ENCODE peak calls at places on chromosomes 6 and 20, in four cellular contexts. One of them, this sample, is unnamed.

GRCh38 chr20:37524859-37525708 is 2.6 kb downstream of the BLCAP start:
- DNase-seq in GM12865: no peak
- DNase-seq in fibroblast of lung: peak; percentile 69
- DNase-seq in caudate nucleus: no peak
- DNase-seq in this sample: no peak

GRCh38 chr6:3268680-3269079 is 9.9 kb downstream of the PSMG4 start:
- DNase-seq in GM12865: no peak
- DNase-seq in fibroblast of lung: no peak
- DNase-seq in caudate nucleus: no peak
- DNase-seq in this sample: no peak

GRCh38 chr6:157323114-157323923 is at the start of gene TMEM242:
- DNase-seq in GM12865: peak; percentile 96
- DNase-seq in fibroblast of lung: peak; percentile 95
- DNase-seq in caudate nucleus: no peak
- DNase-seq in this sample: peak; percentile 91

GRCh38 chr6:155201461-155202226 is 62.2 kb upstream of the CLDN20 start:
- DNase-seq in GM12865: peak; percentile 32
- DNase-seq in fibroblast of lung: peak; percentile 94
- DNase-seq in caudate nucleus: no peak
- DNase-seq in this sample: no peak

GRCh38 chr6:87574237-87574636 is 15.6 kb downstream of the RARS2 start:
- DNase-seq in GM12865: no peak
- DNase-seq in fibroblast of lung: no peak
- DNase-seq in caudate nucleus: no peak
- DNase-seq in this sample: no peak

GRCh38 chr20:62027116-62027515 is 38.6 kb downstream of the TAF4 start:
- DNase-seq in GM12865: no peak
- DNase-seq in fibroblast of lung: peak; percentile 35
- DNase-seq in caudate nucleus: no peak
- DNase-seq in this sample: no peak

GRCh38 chr6:13273931-13274706 is 54.2 kb downstream of the TBC1D7 start:
- DNase-seq in GM12865: peak; percentile 81
- DNase-seq in fibroblast of lung: no peak
- DNase-seq in caudate nucleus: no peak
- DNase-seq in this sample: peak; percentile 55

GRCh38 chr6:88813045-88813444 is 150.4 kb downstream of the RNGTT start:
- DNase-seq in GM12865: peak; percentile 30
- DNase-seq in fibroblast of lung: no peak
- DNase-seq in caudate nucleus: no peak
- DNase-seq in this sample: no peak

GRCh38 chr6:32113386-32114352 is 4.5 kb upstream of the TNXB start:
- DNase-seq in GM12865: no peak
- DNase-seq in fibroblast of lung: peak; percentile 76
- DNase-seq in caudate nucleus: no peak
- DNase-seq in this sample: no peak

GRCh38 chr20:62294516-62294915 is 8.3 kb upstream of the ADRM1 start:
- DNase-seq in GM12865: no peak
- DNase-seq in fibroblast of lung: no peak
- DNase-seq in caudate nucleus: no peak
- DNase-seq in this sample: no peak

GRCh38 chr20:7959484-7959883 is 19.2 kb upstream of the HAO1 start:
- DNase-seq in GM12865: no peak
- DNase-seq in fibroblast of lung: no peak
- DNase-seq in caudate nucleus: no peak
- DNase-seq in this sample: no peak

GRCh38 chr20:36472656-36473071 is 68.7 kb upstream of the MYL9 start:
- DNase-seq in GM12865: no peak
- DNase-seq in fibroblast of lung: peak; percentile 30
- DNase-seq in caudate nucleus: no peak
- DNase-seq in this sample: no peak

GRCh38 chr6:129073651-129074419 is 190.9 kb downstream of the LAMA2 start:
- DNase-seq in GM12865: no peak
- DNase-seq in fibroblast of lung: no peak
- DNase-seq in caudate nucleus: no peak
- DNase-seq in this sample: no peak

GRCh38 chr6:52909531-52909930 is at the start of gene GSTA3:
- DNase-seq in GM12865: no peak
- DNase-seq in fibroblast of lung: no peak
- DNase-seq in caudate nucleus: no peak
- DNase-seq in this sample: no peak

GRCh38 chr6:168884050-168884645 is 369.5 kb downstream of the THBS2 start:
- DNase-seq in GM12865: no peak
- DNase-seq in fibroblast of lung: no peak
- DNase-seq in caudate nucleus: no peak
- DNase-seq in this sample: no peak

GRCh38 chr20:46894971-46895905 is 595 bp downstream of the EYA2 start:
- DNase-seq in GM12865: peak; percentile 41
- DNase-seq in fibroblast of lung: peak; percentile 17
- DNase-seq in caudate nucleus: no peak
- DNase-seq in this sample: no peak

GRCh38 chr20:37803476-37804307 is 99.2 kb upstream of the VSTM2L start:
- DNase-seq in GM12865: peak; percentile 80
- DNase-seq in fibroblast of lung: no peak
- DNase-seq in caudate nucleus: no peak
- DNase-seq in this sample: peak; percentile 71

GRCh38 chr6:169979873-169980440 is 228.5 kb downstream of the ERMARD start:
- DNase-seq in GM12865: no peak
- DNase-seq in fibroblast of lung: no peak
- DNase-seq in caudate nucleus: no peak
- DNase-seq in this sample: no peak

GRCh38 chr6:34958748-34959147 is 69.7 kb downstream of the ANKS1A start:
- DNase-seq in GM12865: no peak
- DNase-seq in fibroblast of lung: no peak
- DNase-seq in caudate nucleus: no peak
- DNase-seq in this sample: no peak

GRCh38 chr6:82741325-82741995 is 324.2 kb downstream of the UBE3D start:
- DNase-seq in GM12865: no peak
- DNase-seq in fibroblast of lung: peak; percentile 19
- DNase-seq in caudate nucleus: no peak
- DNase-seq in this sample: no peak

GRCh38 chr6:46053034-46053933 is 37.6 kb upstream of the CLIC5 start:
- DNase-seq in GM12865: no peak
- DNase-seq in fibroblast of lung: no peak
- DNase-seq in caudate nucleus: no peak
- DNase-seq in this sample: no peak

GRCh38 chr6:140766999-140767398 is 1365.7 kb upstream of the GJE1 start:
- DNase-seq in GM12865: no peak
- DNase-seq in fibroblast of lung: no peak
- DNase-seq in caudate nucleus: no peak
- DNase-seq in this sample: no peak

GRCh38 chr20:53707341-53708102 is 113.9 kb upstream of the ZNF217 start:
- DNase-seq in GM12865: peak; percentile 67
- DNase-seq in fibroblast of lung: peak; percentile 68
- DNase-seq in caudate nucleus: no peak
- DNase-seq in this sample: peak; percentile 55

GRCh38 chr6:25671652-25672051 is 19.6 kb downstream of the SCGN start:
- DNase-seq in GM12865: no peak
- DNase-seq in fibroblast of lung: no peak
- DNase-seq in caudate nucleus: no peak
- DNase-seq in this sample: no peak

GRCh38 chr20:39880890-39881289 is 808.1 kb downstream of the MAFB start:
- DNase-seq in GM12865: peak; percentile 38
- DNase-seq in fibroblast of lung: peak; percentile 58
- DNase-seq in caudate nucleus: no peak
- DNase-seq in this sample: peak; percentile 22

GRCh38 chr20:64099880-64100565 is 7.3 kb downstream of the NPBWR2 start:
- DNase-seq in GM12865: no peak
- DNase-seq in fibroblast of lung: no peak
- DNase-seq in caudate nucleus: no peak
- DNase-seq in this sample: peak; percentile 92

GRCh38 chr6:69696273-69696672 is 100.5 kb downstream of the LMBRD1 start:
- DNase-seq in GM12865: peak; percentile 3
- DNase-seq in fibroblast of lung: peak; percentile 33
- DNase-seq in caudate nucleus: no peak
- DNase-seq in this sample: no peak

GRCh38 chr6:165922309-165922794 is 245.3 kb downstream of the TBXT start:
- DNase-seq in GM12865: peak; percentile 20
- DNase-seq in fibroblast of lung: peak; percentile 35
- DNase-seq in caudate nucleus: no peak
- DNase-seq in this sample: no peak

GRCh38 chr6:81700414-81700813 is 52.1 kb downstream of the TENT5A start:
- DNase-seq in GM12865: no peak
- DNase-seq in fibroblast of lung: peak; percentile 31
- DNase-seq in caudate nucleus: no peak
- DNase-seq in this sample: no peak

GRCh38 chr6:139955366-139956155 is 581.1 kb upstream of the CITED2 start:
- DNase-seq in GM12865: no peak
- DNase-seq in fibroblast of lung: no peak
- DNase-seq in caudate nucleus: no peak
- DNase-seq in this sample: no peak

GRCh38 chr6:153096031-153096430 is 35.1 kb downstream of the RGS17 start:
- DNase-seq in GM12865: no peak
- DNase-seq in fibroblast of lung: peak; percentile 29
- DNase-seq in caudate nucleus: no peak
- DNase-seq in this sample: no peak

GRCh38 chr6:119129148-119129967 is 50.9 kb upstream of the FAM184A start:
- DNase-seq in GM12865: peak; percentile 78
- DNase-seq in fibroblast of lung: peak; percentile 68
- DNase-seq in caudate nucleus: no peak
- DNase-seq in this sample: peak; percentile 86

GRCh38 chr20:10681466-10681865 is 7.7 kb upstream of the JAG1 start:
- DNase-seq in GM12865: no peak
- DNase-seq in fibroblast of lung: no peak
- DNase-seq in caudate nucleus: no peak
- DNase-seq in this sample: no peak

GRCh38 chr6:7257521-7258230 is 55.3 kb downstream of the SSR1 start:
- DNase-seq in GM12865: no peak
- DNase-seq in fibroblast of lung: no peak
- DNase-seq in caudate nucleus: no peak
- DNase-seq in this sample: no peak

GRCh38 chr6:116364361-116364760 is 6.4 kb upstream of the DSE start:
- DNase-seq in GM12865: no peak
- DNase-seq in fibroblast of lung: peak; percentile 18
- DNase-seq in caudate nucleus: no peak
- DNase-seq in this sample: no peak

This sample was measured in NAMALWA.